ENCODE peak calls at places on chromosomes 1 and 21, in five cellular contexts. M is psoas muscle, T is cardiac muscle cell, N is tibial artery, Q is H1. S is an unnamed sample.

GRCh38 chr1:231827337-231828105 is 200.9 kb downstream of the DISC1 start:
- DNase-seq in M (no peak), T (no peak), N (no peak), Q (no peak), S (no peak)

GRCh38 chr21:43983390-43983789 is 28.7 kb upstream of the TRAPPC10 start:
- DNase-seq in M (no peak), T (no peak), N (no peak), Q (no peak), S (no peak)

GRCh38 chr1:2215329-2215728 is 12.8 kb upstream of the SKI start:
- DNase-seq in M (peak; percentile 21), T (no peak), N (peak; percentile 68), Q (no peak), S (no peak)

GRCh38 chr1:203367051-203367450 is 16.1 kb upstream of the FMOD start:
- DNase-seq in M (no peak), T (no peak), N (no peak), Q (no peak), S (no peak)

GRCh38 chr1:160963521-160963920 is 8.9 kb upstream of the ITLN2 start:
- DNase-seq in M (no peak), T (no peak), N (no peak), Q (no peak), S (no peak)

GRCh38 chr21:31347435-31348032 is 3.5 kb upstream of the TIAM1 start:
- DNase-seq in M (no peak), T (peak; percentile 23), N (no peak), Q (no peak), S (no peak)

GRCh38 chr1:60911980-60912692 is 170.2 kb upstream of the NFIA start:
- DNase-seq in M (peak; percentile 61), T (peak; percentile 44), N (no peak), Q (no peak), S (no peak)

GRCh38 chr1:171017431-171017830 is 73.3 kb upstream of the FMO3 start:
- DNase-seq in M (no peak), T (no peak), N (no peak), Q (no peak), S (no peak)

GRCh38 chr1:204591473-204592090 is 75.4 kb downstream of the MDM4 start:
- DNase-seq in M (no peak), T (no peak), N (no peak), Q (no peak), S (no peak)

GRCh38 chr1:80155371-80155770 is 1148.8 kb upstream of the ADGRL4 start:
- DNase-seq in M (no peak), T (peak; percentile 3), N (no peak), Q (no peak), S (no peak)

GRCh38 chr1:11837767-11838348 is 9.7 kb downstream of the NPPA start:
- DNase-seq in M (no peak), T (no peak), N (no peak), Q (no peak), S (no peak)

GRCh38 chr1:119093721-119094120 is 46.7 kb downstream of the WARS2 start:
- DNase-seq in M (no peak), T (peak; percentile 41), N (no peak), Q (no peak), S (no peak)

GRCh38 chr21:35504277-35504676 is 455.2 kb upstream of the RUNX1 start:
- DNase-seq in M (no peak), T (no peak), N (no peak), Q (no peak), S (no peak)

GRCh38 chr1:100760511-100760910 is 41.0 kb downstream of the VCAM1 start:
- DNase-seq in M (no peak), T (peak; percentile 58), N (no peak), Q (no peak), S (no peak)

GRCh38 chr1:10696977-10697376 is 99.5 kb downstream of the CASZ1 start:
- DNase-seq in M (no peak), T (no peak), N (no peak), Q (no peak), S (no peak)

GRCh38 chr1:171468120-171468790 is 17.1 kb upstream of the PRRC2C start:
- DNase-seq in M (no peak), T (no peak), N (no peak), Q (no peak), S (no peak)

GRCh38 chr1:156004843-156005593 is 15.7 kb downstream of the SSR2 start:
- DNase-seq in M (no peak), T (peak; percentile 21), N (no peak), Q (no peak), S (no peak)

GRCh38 chr1:184289825-184290550 is 96.8 kb upstream of the C1orf21 start:
- DNase-seq in M (no peak), T (no peak), N (no peak), Q (no peak), S (no peak)

GRCh38 chr1:6065093-6065878 is 19.6 kb downstream of the KCNAB2 start:
- DNase-seq in M (peak; percentile 45), T (no peak), N (no peak), Q (no peak), S (no peak)

GRCh38 chr1:161139765-161140164 is 7.3 kb upstream of the DEDD start:
- DNase-seq in M (no peak), T (peak; percentile 67), N (peak; percentile 6), Q (no peak), S (peak; percentile 65)

GRCh38 chr1:77202746-77203145 is 16.5 kb downstream of the PIGK start:
- DNase-seq in M (no peak), T (no peak), N (no peak), Q (no peak), S (no peak)

GRCh38 chr1:90562892-90563291 is 154.2 kb downstream of the BARHL2 start:
- DNase-seq in M (no peak), T (no peak), N (no peak), Q (no peak), S (no peak)

GRCh38 chr1:231240531-231240882 is 505 bp upstream of the GNPAT start:
- DNase-seq in M (no peak), T (no peak), N (no peak), Q (no peak), S (no peak)

GRCh38 chr1:218211241-218211640 is 73.9 kb upstream of the RRP15 start:
- DNase-seq in M (no peak), T (no peak), N (no peak), Q (no peak), S (no peak)

GRCh38 chr1:3014443-3015268 is 6.6 kb upstream of the ACTRT2 start:
- DNase-seq in M (no peak), T (no peak), N (peak; percentile 61), Q (no peak), S (no peak)

GRCh38 chr1:207805841-207806421 is 54.1 kb downstream of the CD46 start:
- DNase-seq in M (peak; percentile 88), T (no peak), N (peak; percentile 96), Q (no peak), S (no peak)

GRCh38 chr1:181141431-181141910 is 53.0 kb downstream of the IER5 start:
- DNase-seq in M (no peak), T (no peak), N (no peak), Q (no peak), S (no peak)

GRCh38 chr1:41516168-41516961 is 31.9 kb upstream of the EDN2 start:
- DNase-seq in M (peak; percentile 91), T (peak; percentile 92), N (peak; percentile 95), Q (peak; percentile 62), S (peak; percentile 95)

GRCh38 chr1:5525597-5526384 is 466.4 kb downstream of the NPHP4 start:
- DNase-seq in M (no peak), T (no peak), N (no peak), Q (no peak), S (no peak)

GRCh38 chr1:18290740-18291412 is 183.3 kb downstream of the IGSF21 start:
- DNase-seq in M (no peak), T (peak; percentile 9), N (no peak), Q (no peak), S (no peak)

GRCh38 chr21:44957047-44957831 is 17.4 kb downstream of the SLX9 start:
- DNase-seq in M (peak; percentile 15), T (no peak), N (peak; percentile 72), Q (no peak), S (no peak)

DNA sequence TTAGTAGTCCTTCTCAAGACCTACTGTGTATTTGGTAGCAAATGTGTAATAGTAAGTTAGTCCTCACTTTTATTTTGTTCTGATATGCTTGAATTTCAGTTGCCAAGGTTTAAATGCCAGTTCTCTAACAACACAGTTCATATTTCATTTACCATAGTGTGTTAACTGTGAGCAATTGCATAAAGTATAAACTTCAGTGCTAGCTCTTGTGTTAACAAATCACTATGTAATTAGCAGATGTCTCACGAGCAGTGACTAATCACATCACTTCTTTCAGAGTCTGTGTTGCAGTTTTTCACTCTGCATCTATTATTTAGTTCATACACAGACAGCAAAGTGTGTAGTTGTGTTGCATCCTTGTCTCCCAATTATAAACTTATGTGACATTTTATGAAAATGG is 47.8 kb downstream of the ZMYM4 start:
- DNase-seq in M (no peak), T (no peak), N (no peak), Q (no peak), S (no peak)
- H3K4me1 ChIP-seq in M (peaks cover 24% of the 10 kb centered on the region), T (no peaks in the 10 kb centered on the region), N (no peaks in the 10 kb centered on the region), Q (no peaks in the 10 kb centered on the region), S (no peaks in the 10 kb centered on the region)

GRCh38 chr1:9427388-9427787 is 111.9 kb upstream of the SLC25A33 start:
- DNase-seq in M (no peak), T (no peak), N (no peak), Q (no peak), S (no peak)

GRCh38 chr1:9425859-9426258 is 113.4 kb upstream of the SLC25A33 start:
- DNase-seq in M (no peak), T (no peak), N (no peak), Q (no peak), S (no peak)

GRCh38 chr1:9429369-9429766 is 109.9 kb upstream of the SLC25A33 start:
- DNase-seq in M (no peak), T (no peak), N (no peak), Q (no peak), S (peak; percentile 82)

GRCh38 chr1:9426291-9426711 is 113.0 kb upstream of the SLC25A33 start:
- DNase-seq in M (no peak), T (no peak), N (no peak), Q (no peak), S (no peak)

GRCh38 chr1:9428601-9429368 is 110.5 kb upstream of the SLC25A33 start:
- DNase-seq in M (peak; percentile 98), T (peak; percentile 98), N (peak; percentile 99), Q (peak; percentile 100), S (peak; percentile 100)
- TF ChIP-seq CTCF in M (no peak), T (no peak), N (no peak), Q (peak; percentile 41), S (peak; percentile 32)

GRCh38 chr1:22056043-22056442 is 3.5 kb downstream of the CDC42 start:
- DNase-seq in M (no peak), T (no peak), N (no peak), Q (no peak), S (no peak)
- H3K27ac ChIP-seq in M (peak overlapping the region; percentile 51), T (peak overlapping the region; percentile 53), N (no peak overlapping the region), Q (no peak overlapping the region), S (no peak overlapping the region)

GRCh38 chr1:23484253-23485001 is 448 bp upstream of the ASAP3 start:
- DNase-seq in M (peak; percentile 96), T (peak; percentile 97), N (peak; percentile 96), Q (peak; percentile 71), S (peak; percentile 92)
- H3K4me1 ChIP-seq in M (peaks cover 39% of the 10 kb centered on the region), T (peaks cover 29% of the 10 kb centered on the region), N (no peaks in the 10 kb centered on the region), Q (peaks cover 3% of the 10 kb centered on the region), S (peaks cover 28% of the 10 kb centered on the region)

GRCh38 chr1:185680453-185680852 is 53.7 kb upstream of the HMCN1 start:
- DNase-seq in M (no peak), T (no peak), N (no peak), Q (no peak), S (no peak)

GRCh38 chr1:185676969-185677368 is 57.2 kb upstream of the HMCN1 start:
- DNase-seq in M (no peak), T (no peak), N (no peak), Q (no peak), S (no peak)

GRCh38 chr1:185679220-185679619 is 55.0 kb upstream of the HMCN1 start:
- DNase-seq in M (no peak), T (no peak), N (no peak), Q (no peak), S (no peak)

GRCh38 chr1:185681034-185681633 is 53.1 kb upstream of the HMCN1 start:
- DNase-seq in M (no peak), T (peak; percentile 64), N (no peak), Q (no peak), S (no peak)
- TF ChIP-seq CTCF in M (peak; percentile 52), T (peak; percentile 68), N (peak; percentile 30), Q (peak; percentile 65), S (peak; percentile 33)